ENCODE peak calls at places on chromosomes 7 and 10, in six cellular contexts. Z is HCT116, T is NT2/D1, S is K562, W is HepG2, C is H1. A is an unnamed sample.

GRCh38 chr7:155211173-155211572 is 86.5 kb upstream of the INSIG1 start:
- DNase-seq in W (no peak), C (no peak), T (no peak), S (no peak), Z (no peak), A (no peak)

GRCh38 chr10:73493781-73494180 is 2.0 kb downstream of the PPP3CB start:
- DNase-seq in T (no peak), C (no peak), W (no peak), S (no peak), Z (no peak), A (no peak)

GRCh38 chr10:14185501-14186045 is 145.2 kb downstream of the FRMD4A start:
- DNase-seq in S (peak), T (peak), Z (peak), W (peak), C (peak), A (peak)

GRCh38 chr7:156219307-156220077 is 407.2 kb upstream of the SHH start:
- DNase-seq in W (no peak), C (no peak), S (no peak), Z (no peak), T (no peak), A (no peak)

GRCh38 chr7:78178319-78178718 is 379.7 kb downstream of the PHTF2 start:
- DNase-seq in T (no peak), S (no peak), W (no peak), Z (no peak), C (no peak), A (no peak)

GRCh38 chr10:88582806-88583583 is at the start of gene RNLS:
- DNase-seq in S (peak), W (no peak), T (no peak), Z (no peak), C (peak), A (peak)

GRCh38 chr7:134750083-134751062 is 29.1 kb upstream of the CALD1 start:
- DNase-seq in S (peak), W (peak), T (peak), Z (peak), C (peak), A (no peak)

GRCh38 chr7:152759655-152760383 is at the start of gene ACTR3B:
- DNase-seq in C (peak), Z (peak), S (peak), T (peak), W (peak), A (no peak)

GRCh38 chr7:4641667-4642467 is 40.2 kb upstream of the FOXK1 start:
- DNase-seq in W (peak), Z (peak), T (peak), C (peak), S (peak), A (peak)

GRCh38 chr7:141691540-141691939 is 10.4 kb downstream of the DENND11 start:
- DNase-seq in T (no peak), S (no peak), Z (no peak), C (no peak), W (no peak), A (no peak)

GRCh38 chr7:4828720-4829383 is 33.0 kb downstream of the PAPOLB start:
- DNase-seq in S (no peak), Z (no peak), W (no peak), T (no peak), C (no peak), A (no peak)

GRCh38 chr10:72099054-72099921 is 10.9 kb upstream of the SPOCK2 start:
- DNase-seq in W (peak), T (no peak), Z (no peak), C (no peak), S (no peak), A (no peak)

GRCh38 chr7:39720586-39720985 is 97.2 kb downstream of the RALA start:
- DNase-seq in S (peak), T (no peak), Z (no peak), C (no peak), W (peak), A (no peak)

GRCh38 chr10:96614515-96614914 is 27.7 kb upstream of the TM9SF3 start:
- DNase-seq in W (peak), T (no peak), S (peak), C (no peak), Z (peak), A (no peak)

GRCh38 chr10:78742730-78743615 is 325.8 kb upstream of the ZMIZ1 start:
- DNase-seq in C (no peak), W (peak), T (no peak), S (no peak), Z (no peak), A (no peak)

GRCh38 chr7:135653285-135654080 is 8.8 kb upstream of the STMP1 start:
- DNase-seq in C (no peak), T (no peak), Z (no peak), S (peak), W (no peak), A (no peak)

GRCh38 chr10:116912162-116912561 is 62.9 kb downstream of the ENO4 start:
- DNase-seq in Z (no peak), C (no peak), T (no peak), W (no peak), S (no peak), A (no peak)

GRCh38 chr10:74109452-74109851 is 41.2 kb downstream of the AP3M1 start:
- DNase-seq in Z (no peak), T (no peak), S (no peak), C (no peak), W (no peak), A (no peak)

GRCh38 chr7:50590535-50590934 is 25.3 kb upstream of the DDC start:
- DNase-seq in W (no peak), S (no peak), Z (no peak), T (no peak), C (no peak), A (no peak)

GRCh38 chr7:20172736-20173334 is 44.3 kb downstream of the MACC1 start:
- DNase-seq in C (peak), S (peak), T (peak), W (peak), Z (peak), A (no peak)

GRCh38 chr7:40506158-40506557 is 371.4 kb downstream of the SUGCT start:
- DNase-seq in S (no peak), Z (no peak), W (no peak), T (no peak), C (no peak), A (no peak)

GRCh38 chr10:85642082-85642420 is 724.5 kb downstream of the GRID1 start:
- DNase-seq in W (no peak), C (no peak), S (no peak), T (no peak), Z (no peak), A (no peak)

GRCh38 chr10:26359670-26360069 is 78.5 kb upstream of the APBB1IP start:
- DNase-seq in Z (no peak), T (no peak), C (no peak), S (no peak), W (no peak), A (no peak)

GRCh38 chr10:26357203-26357602 is 80.9 kb upstream of the APBB1IP start:
- DNase-seq in W (no peak), S (no peak), T (no peak), Z (no peak), C (no peak), A (peak)

GRCh38 chr10:26361351-26361750 is 76.8 kb upstream of the APBB1IP start:
- DNase-seq in C (no peak), S (no peak), Z (no peak), W (no peak), T (no peak), A (no peak)

GRCh38 chr10:26365681-26366327 is 72.3 kb upstream of the APBB1IP start:
- DNase-seq in S (no peak), C (no peak), T (no peak), W (no peak), Z (no peak), A (no peak)

DNA sequence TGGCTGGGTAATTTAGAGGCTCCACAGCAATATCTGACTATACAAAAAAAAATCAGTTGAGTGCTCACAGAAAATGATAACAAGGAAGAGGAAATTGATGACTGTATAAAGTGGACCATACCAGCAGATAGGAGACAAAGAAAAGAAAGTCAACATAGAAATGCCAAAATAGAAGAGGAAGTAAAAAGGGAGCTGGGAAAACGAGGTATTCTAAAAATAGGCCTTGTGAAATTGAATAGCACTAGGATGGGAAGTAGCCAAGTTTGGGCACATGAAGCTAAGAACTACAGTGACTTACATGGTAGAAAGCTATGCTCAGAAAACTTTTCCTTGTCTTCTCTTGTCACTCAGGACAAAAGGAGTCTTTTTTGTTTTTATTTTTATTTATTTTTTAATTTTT is 76.2 kb upstream of the APBB1IP start:
- DNase-seq in T (no peak), Z (no peak), C (no peak), W (no peak), S (no peak), A (no peak)
- TF ChIP-seq ZNF274 in T (no peak), Z (no peak), C (no peak), W (no peak), S (no peak), A (no peak)

DNA sequence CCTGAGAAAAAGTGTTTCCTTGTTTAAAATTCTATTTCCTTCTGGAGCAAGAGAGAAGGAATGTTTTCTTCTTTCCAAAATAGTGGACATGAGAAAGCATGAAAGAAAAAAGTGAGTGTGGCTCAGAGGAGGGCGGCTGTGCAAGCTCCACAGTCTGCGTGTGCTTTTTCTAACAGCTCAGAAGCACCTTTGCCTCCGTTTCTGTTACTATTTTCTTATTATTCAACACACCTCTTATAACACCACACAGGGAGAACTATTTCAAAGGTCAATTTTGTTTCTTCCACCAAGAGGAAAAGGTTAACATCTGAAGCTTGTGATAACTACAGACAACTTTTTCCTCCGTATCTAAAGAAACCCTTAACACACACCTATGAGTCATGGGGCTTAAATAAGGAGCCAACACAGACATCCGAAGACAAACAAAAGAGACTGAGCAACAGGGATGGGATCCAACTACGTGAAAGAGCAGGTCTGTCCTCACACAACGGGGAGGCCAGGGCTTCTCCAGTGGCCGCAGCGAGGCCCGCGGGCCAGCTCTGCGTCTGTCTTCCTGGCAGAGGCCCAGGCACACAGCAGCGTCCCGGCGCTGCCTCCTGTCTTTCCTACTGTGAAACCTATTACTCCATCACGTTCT is 36.2 kb upstream of the NCAPG2 start:
- DNase-seq in Z (no peak), S (peak), T (no peak), C (peak), W (no peak), A (no peak)
- TF ChIP-seq ZNF274 in Z (no peak), S (no peak), T (no peak), C (no peak), W (no peak), A (no peak)

GRCh38 chr10:62038609-62039190 is 137.2 kb downstream of the ARID5B start:
- DNase-seq in S (peak), W (peak), T (peak), C (peak), Z (peak), A (no peak)
- TF ChIP-seq ZNF274 in S (no peak), W (no peak), T (no peak), C (no peak), Z (no peak), A (no peak)

GRCh38 chr10:67836972-67837371 is 1.0 kb downstream of the DNAJC12 start:
- DNase-seq in S (no peak), W (no peak), T (no peak), Z (no peak), C (no peak), A (no peak)

GRCh38 chr10:67837519-67838314 is at the start of gene DNAJC12:
- DNase-seq in S (peak), Z (peak), T (no peak), C (no peak), W (peak), A (no peak)

GRCh38 chr10:67841737-67842136 is 3.7 kb upstream of the DNAJC12 start:
- DNase-seq in C (no peak), W (no peak), T (no peak), Z (no peak), S (no peak), A (no peak)

GRCh38 chr10:67843284-67843683 is 5.3 kb upstream of the DNAJC12 start:
- DNase-seq in W (no peak), Z (no peak), T (no peak), C (peak), S (no peak), A (no peak)

GRCh38 chr10:67839957-67840356 is 2.0 kb upstream of the DNAJC12 start:
- DNase-seq in Z (no peak), T (no peak), W (no peak), S (no peak), C (no peak), A (no peak)
- TF ChIP-seq ZNF274 in Z (no peak), T (no peak), W (no peak), S (no peak), C (no peak), A (no peak)

GRCh38 chr7:28207486-28208158 is 27.0 kb upstream of the JAZF1 start:
- DNase-seq in T (no peak), C (no peak), W (no peak), S (no peak), Z (no peak), A (peak)
- TF ChIP-seq ZNF274 in T (no peak), C (no peak), W (no peak), S (no peak), Z (no peak), A (no peak)

DNA sequence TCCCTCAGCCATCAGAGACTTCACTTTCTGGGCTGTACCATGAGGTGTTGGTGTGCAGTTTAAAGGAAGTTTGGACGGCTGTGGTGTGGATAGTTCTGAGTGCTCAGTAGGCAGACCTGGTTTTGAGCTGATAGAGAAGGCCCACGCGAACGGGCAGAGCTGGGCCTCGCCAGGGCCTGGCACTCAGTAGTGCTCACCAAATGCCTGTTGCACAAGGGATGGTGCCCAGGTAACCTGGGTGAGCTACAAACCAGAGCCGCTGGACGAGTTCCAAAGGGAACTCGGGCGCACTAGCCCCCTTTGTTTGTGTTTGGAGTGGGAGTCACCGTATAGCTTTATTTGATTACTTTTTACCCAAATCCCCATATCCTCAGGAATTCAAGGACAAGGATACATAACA is 95.5 kb downstream of the LHPP start:
- DNase-seq in T (no peak), S (no peak), C (no peak), W (no peak), Z (no peak), A (no peak)
- TF ChIP-seq ZNF274 in T (no peak), S (no peak), C (no peak), W (no peak), Z (no peak), A (no peak)

GRCh38 chr7:44617225-44617885 is 10.9 kb downstream of the OGDH start:
- DNase-seq in C (no peak), S (no peak), Z (no peak), W (no peak), T (no peak), A (no peak)

GRCh38 chr7:44616545-44616944 is 10.1 kb downstream of the OGDH start:
- DNase-seq in C (no peak), Z (no peak), S (no peak), W (no peak), T (no peak), A (no peak)

GRCh38 chr7:44615793-44616192 is 9.4 kb downstream of the OGDH start:
- DNase-seq in W (no peak), Z (no peak), C (no peak), T (no peak), S (no peak), A (no peak)

GRCh38 chr7:44618045-44618444 is 11.6 kb downstream of the OGDH start:
- DNase-seq in W (no peak), S (no peak), C (no peak), Z (no peak), T (no peak), A (no peak)

GRCh38 chr7:44618754-44619153 is 12.3 kb downstream of the OGDH start:
- DNase-seq in Z (peak), T (no peak), C (no peak), W (no peak), S (no peak), A (no peak)
- TF ChIP-seq ZNF274 in Z (no peak), T (no peak), C (no peak), W (no peak), S (no peak), A (no peak)

GRCh38 chr10:84205049-84205852 is 10.9 kb downstream of the CDHR1 start:
- DNase-seq in T (peak), Z (peak), C (peak), S (peak), W (peak), A (peak)
- TF ChIP-seq ZNF274 in T (no peak), Z (no peak), C (no peak), S (no peak), W (no peak), A (no peak)

GRCh38 chr7:26293569-26294308 is 2.1 kb downstream of the SNX10 start:
- DNase-seq in S (no peak), T (no peak), C (no peak), Z (no peak), W (no peak), A (peak)
- TF ChIP-seq ZNF274 in S (no peak), T (no peak), C (no peak), Z (no peak), W (no peak), A (no peak)

GRCh38 chr7:17651926-17652385 is 288.3 kb downstream of the SNX13 start:
- DNase-seq in Z (no peak), T (no peak), W (no peak), S (no peak), C (no peak), A (no peak)
- TF ChIP-seq ZNF274 in Z (no peak), T (no peak), W (no peak), S (no peak), C (no peak), A (no peak)

A was measured in GM12878.